ENCODE peak calls at places on chromosomes 16 and 17, in five cellular contexts. One of them, this sample, is unnamed.
A peak's percentile ranks its signal among the peaks of the same experiment; 100 is the strongest.

GRCh38 chr17:31415640-31416502 is 24.4 kb downstream of the RAB11FIP4 start:
- DNase-seq in choroid plexus epithelial cell: no peak
- DNase-seq in tibial nerve: no peak
- DNase-seq in HEK293T: no peak
- DNase-seq in AG10803: no peak
- DNase-seq in this sample: no peak

GRCh38 chr17:19492140-19492539 is 41.5 kb upstream of the SLC47A1 start:
- DNase-seq in tibial nerve: no peak
- DNase-seq in HEK293T: no peak
- DNase-seq in AG10803: no peak
- DNase-seq in choroid plexus epithelial cell: no peak
- DNase-seq in this sample: no peak

GRCh38 chr17:66753126-66753920 is 81.6 kb upstream of the CACNG5 start:
- DNase-seq in AG10803: no peak
- DNase-seq in tibial nerve: no peak
- DNase-seq in choroid plexus epithelial cell: no peak
- DNase-seq in HEK293T: no peak
- DNase-seq in this sample: no peak

GRCh38 chr16:11198817-11199216 is 57.2 kb downstream of the SOCS1 start:
- DNase-seq in choroid plexus epithelial cell: no peak
- DNase-seq in HEK293T: no peak
- DNase-seq in tibial nerve: no peak
- DNase-seq in AG10803: no peak
- DNase-seq in this sample: no peak

GRCh38 chr16:56910654-56911539 is 21.0 kb upstream of the HERPUD1 start:
- DNase-seq in choroid plexus epithelial cell: peak; percentile 82
- DNase-seq in tibial nerve: peak; percentile 54
- DNase-seq in AG10803: peak; percentile 98
- DNase-seq in HEK293T: no peak
- DNase-seq in this sample: no peak

GRCh38 chr17:283911-284675 is 68.5 kb downstream of the RPH3AL start:
- DNase-seq in tibial nerve: no peak
- DNase-seq in AG10803: no peak
- DNase-seq in HEK293T: no peak
- DNase-seq in choroid plexus epithelial cell: no peak
- DNase-seq in this sample: peak; percentile 40

GRCh38 chr17:82242977-82243647 is 14.3 kb downstream of the SLC16A3 start:
- DNase-seq in AG10803: peak; percentile 88
- DNase-seq in tibial nerve: peak; percentile 83
- DNase-seq in HEK293T: no peak
- DNase-seq in choroid plexus epithelial cell: peak; percentile 91
- DNase-seq in this sample: peak; percentile 89

GRCh38 chr16:84819644-84820304 is at the start of gene CRISPLD2:
- DNase-seq in AG10803: peak; percentile 86
- DNase-seq in HEK293T: peak; percentile 97
- DNase-seq in tibial nerve: peak; percentile 92
- DNase-seq in choroid plexus epithelial cell: peak; percentile 90
- DNase-seq in this sample: peak; percentile 98

GRCh38 chr16:15819046-15819445 is 37.8 kb downstream of the MYH11 start:
- DNase-seq in choroid plexus epithelial cell: no peak
- DNase-seq in HEK293T: no peak
- DNase-seq in tibial nerve: no peak
- DNase-seq in AG10803: no peak
- DNase-seq in this sample: no peak

GRCh38 chr16:1073566-1074378 is 1.2 kb downstream of the SSTR5 start:
- DNase-seq in HEK293T: no peak
- DNase-seq in choroid plexus epithelial cell: no peak
- DNase-seq in AG10803: no peak
- DNase-seq in tibial nerve: no peak
- DNase-seq in this sample: no peak